ENCODE peak calls at places on chromosome 12, in six cellular contexts. Y, W, M, G, O and P are unnamed samples.

GRCh38 chr12:1562813-1563412 is 31.5 kb downstream of the FBXL14 start:
- DNase-seq in G (no peak), O (no peak), M (no peak), W (no peak), Y (no peak), P (no peak)

GRCh38 chr12:98856897-98857540 is 211.9 kb downstream of the APAF1 start:
- DNase-seq in Y (no peak), O (no peak), G (peak; percentile 67), M (no peak), W (no peak), P (no peak)

GRCh38 chr12:81798294-81798693 is 39.1 kb upstream of the PPFIA2 start:
- DNase-seq in O (no peak), G (no peak), M (no peak), W (no peak), Y (no peak), P (no peak)

GRCh38 chr12:62977419-62977818 is 42.5 kb upstream of the PPM1H start:
- DNase-seq in O (peak; percentile 46), M (no peak), W (no peak), Y (no peak), G (no peak), P (no peak)

GRCh38 chr12:52037248-52037861 is 13.9 kb upstream of the NR4A1 start:
- DNase-seq in W (no peak), M (no peak), G (no peak), O (no peak), Y (no peak), P (no peak)

GRCh38 chr12:46259071-46259470 is 9.8 kb downstream of the SLC38A1 start:
- DNase-seq in W (no peak), G (no peak), M (no peak), O (no peak), Y (no peak), P (no peak)

GRCh38 chr12:113996026-113996425 is 29.9 kb upstream of the RBM19 start:
- DNase-seq in W (no peak), M (no peak), G (peak; percentile 13), O (no peak), Y (no peak), P (no peak)

GRCh38 chr12:24848941-24849477 is 99.9 kb downstream of the BCAT1 start:
- DNase-seq in M (no peak), W (no peak), G (no peak), O (no peak), Y (no peak), P (no peak)

GRCh38 chr12:126369487-126370463 is 1304.5 kb downstream of the AACS start:
- DNase-seq in G (no peak), Y (no peak), W (no peak), O (no peak), M (no peak), P (no peak)

GRCh38 chr12:129531004-129531403 is 372.8 kb downstream of the TMEM132D start:
- DNase-seq in W (no peak), M (peak; percentile 43), Y (peak; percentile 27), G (no peak), O (no peak), P (no peak)

GRCh38 chr12:39105111-39105510 is 199.7 kb upstream of the CPNE8 start:
- DNase-seq in M (no peak), G (no peak), Y (no peak), O (no peak), W (no peak), P (no peak)

GRCh38 chr12:32995623-32996022 is 99.0 kb upstream of the PKP2 start:
- DNase-seq in G (no peak), O (no peak), W (no peak), Y (no peak), M (no peak), P (no peak)

GRCh38 chr12:122304924-122305323 is 38.6 kb upstream of the VPS33A start:
- DNase-seq in M (no peak), O (no peak), G (no peak), Y (no peak), W (no peak), P (no peak)

GRCh38 chr12:195191-195590 is 18.8 kb downstream of the SLC6A12 start:
- DNase-seq in G (no peak), Y (no peak), M (no peak), O (no peak), W (no peak), P (no peak)

GRCh38 chr12:29212682-29213397 is 63.8 kb downstream of the FAR2 start:
- DNase-seq in M (no peak), W (no peak), Y (no peak), O (no peak), G (no peak), P (no peak)

GRCh38 chr12:104387190-104387589 is 69.6 kb upstream of the CHST11 start:
- DNase-seq in G (no peak), W (no peak), Y (peak; percentile 53), M (no peak), O (no peak), P (no peak)

GRCh38 chr12:2958432-2959193 is 584 bp upstream of the TEAD4 start:
- DNase-seq in G (no peak), M (peak; percentile 19), Y (no peak), W (no peak), O (peak; percentile 21), P (peak; percentile 51)

GRCh38 chr12:6234214-6234613 is 34.0 kb downstream of the CD9 start:
- DNase-seq in M (no peak), G (no peak), W (no peak), Y (no peak), O (no peak), P (no peak)

GRCh38 chr12:6193853-6194815 is 6.1 kb upstream of the CD9 start:
- DNase-seq in O (no peak), W (no peak), M (peak; percentile 58), Y (no peak), G (no peak), P (no peak)

GRCh38 chr12:11794751-11795150 is 145.3 kb downstream of the ETV6 start:
- DNase-seq in G (no peak), O (no peak), Y (no peak), M (no peak), W (no peak), P (no peak)

GRCh38 chr12:116735951-116736599 is 1.8 kb downstream of the SPRING1 start:
- DNase-seq in Y (no peak), O (no peak), W (no peak), M (no peak), G (no peak), P (no peak)

GRCh38 chr12:111180830-111181726 is 187.8 kb downstream of the PHETA1 start:
- DNase-seq in W (no peak), M (no peak), G (no peak), O (no peak), Y (peak; percentile 55), P (peak; percentile 52)

GRCh38 chr12:16467304-16467703 is 119.9 kb downstream of the MGST1 start:
- DNase-seq in G (no peak), O (no peak), M (no peak), W (no peak), Y (no peak), P (no peak)

GRCh38 chr12:103028881-103029280 is 71.4 kb downstream of the ASCL1 start:
- DNase-seq in Y (no peak), G (no peak), M (no peak), O (no peak), W (no peak), P (no peak)

GRCh38 chr12:52250048-52250990 is 17.3 kb downstream of the KRT7 start:
- DNase-seq in O (no peak), Y (no peak), G (no peak), M (no peak), W (no peak), P (no peak)

GRCh38 chr12:69024907-69025306 is 91.9 kb upstream of the CPM start:
- DNase-seq in G (no peak), W (no peak), O (no peak), M (no peak), Y (no peak), P (no peak)

GRCh38 chr12:16225692-16226091 is 51.8 kb downstream of the SLC15A5 start:
- DNase-seq in G (no peak), M (no peak), W (no peak), O (no peak), Y (no peak), P (no peak)

GRCh38 chr12:39902823-39903222 is 203.1 kb downstream of the SLC2A13 start:
- DNase-seq in Y (no peak), M (no peak), W (no peak), G (no peak), O (no peak), P (no peak)

GRCh38 chr12:31728289-31728916 is 418 bp downstream of the AMN1 start:
- DNase-seq in Y (peak; percentile 71), M (no peak), G (no peak), W (no peak), O (peak; percentile 46), P (peak; percentile 34)